ENCODE peak calls at places on chromosomes 4 and X, in nine cellular contexts. M, V, L, E, D, H, C, F and Y are unnamed samples.

GRCh38 chrX:102950908-102951866 is 14.1 kb downstream of the RAB40AL start:
- DNase-seq in M (no peak), V (peak; percentile 44), L (peak; percentile 54), E (peak; percentile 63), D (no peak), H (no peak), C (peak; percentile 13), F (no peak), Y (peak; percentile 21)

GRCh38 chr4:143381171-143382118 is 44.8 kb downstream of the GAB1 start:
- DNase-seq in M (peak; percentile 81), V (no peak), L (peak; percentile 92), E (peak; percentile 84), D (peak; percentile 93), H (peak; percentile 81), C (peak; percentile 61), F (peak; percentile 53), Y (peak; percentile 86)

GRCh38 chr4:142095886-142096605 is 459.7 kb downstream of the IL15 start:
- DNase-seq in M (no peak), V (no peak), L (peak; percentile 90), E (peak; percentile 96), D (peak; percentile 60), H (no peak), C (no peak), F (peak; percentile 65), Y (peak; percentile 83)

GRCh38 chr4:55549888-55550287 is 3.2 kb upstream of the CLOCK start:
- DNase-seq in M (no peak), V (no peak), L (peak; percentile 81), E (peak; percentile 89), D (no peak), H (no peak), C (no peak), F (no peak), Y (peak; percentile 26)

GRCh38 chr4:175306436-175306835 is 388.3 kb downstream of the ADAM29 start:
- DNase-seq in M (no peak), V (no peak), L (no peak), E (no peak), D (no peak), H (no peak), C (no peak), F (no peak), Y (no peak)

GRCh38 chr4:140219567-140219966 is 65.6 kb upstream of the MAML3 start:
- DNase-seq in M (no peak), V (no peak), L (no peak), E (no peak), D (no peak), H (no peak), C (no peak), F (no peak), Y (no peak)

GRCh38 chr4:7964890-7965662 is 25.4 kb upstream of the AFAP1 start:
- DNase-seq in M (peak; percentile 76), V (no peak), L (peak; percentile 58), E (peak; percentile 65), D (no peak), H (no peak), C (no peak), F (no peak), Y (no peak)

GRCh38 chr4:101348367-101348827 is 1.1 kb upstream of the PPP3CA start:
- DNase-seq in M (no peak), V (no peak), L (no peak), E (no peak), D (no peak), H (peak; percentile 51), C (no peak), F (no peak), Y (no peak)

GRCh38 chrX:39133971-39134370 is 332.7 kb downstream of the MID1IP1 start:
- DNase-seq in M (no peak), V (no peak), L (no peak), E (no peak), D (no peak), H (no peak), C (no peak), F (no peak), Y (no peak)

GRCh38 chrX:137342969-137343368 is 223.0 kb upstream of the ZIC3 start:
- DNase-seq in M (no peak), V (no peak), L (no peak), E (no peak), D (no peak), H (no peak), C (no peak), F (no peak), Y (no peak)

GRCh38 chr4:135927651-135928050 is 1604.6 kb downstream of the PCDH18 start:
- DNase-seq in M (no peak), V (no peak), L (peak; percentile 3), E (peak; percentile 63), D (no peak), H (no peak), C (no peak), F (no peak), Y (no peak)

GRCh38 chr4:156773648-156774357 is 197.8 kb downstream of the PDGFC start:
- DNase-seq in M (no peak), V (no peak), L (peak; percentile 43), E (peak; percentile 82), D (no peak), H (no peak), C (no peak), F (no peak), Y (no peak)

GRCh38 chr4:168724960-168725359 is 228.1 kb downstream of the PALLD start:
- DNase-seq in M (no peak), V (no peak), L (peak; percentile 58), E (no peak), D (no peak), H (no peak), C (no peak), F (no peak), Y (no peak)

GRCh38 chr4:3227878-3228675 is 20.9 kb upstream of the MSANTD1 start:
- DNase-seq in M (peak; percentile 40), V (no peak), L (no peak), E (peak; percentile 32), D (peak; percentile 73), H (no peak), C (no peak), F (no peak), Y (no peak)

GRCh38 chr4:98473046-98473445 is 185.4 kb downstream of the TSPAN5 start:
- DNase-seq in M (no peak), V (no peak), L (no peak), E (no peak), D (no peak), H (no peak), C (no peak), F (no peak), Y (no peak)

GRCh38 chr4:186554890-186555827 is at the start of gene MTNR1A:
- DNase-seq in M (no peak), V (no peak), L (peak; percentile 13), E (no peak), D (no peak), H (no peak), C (no peak), F (no peak), Y (no peak)

GRCh38 chr4:112085156-112086035 is 59.9 kb upstream of the FAM241A start:
- DNase-seq in M (no peak), V (no peak), L (peak; percentile 16), E (no peak), D (no peak), H (no peak), C (no peak), F (no peak), Y (no peak)

GRCh38 chr4:88674565-88674964 is 23.1 kb downstream of the NAP1L5 start:
- DNase-seq in M (no peak), V (no peak), L (no peak), E (peak; percentile 54), D (no peak), H (no peak), C (no peak), F (no peak), Y (no peak)

GRCh38 chr4:80036949-80037348 is 36.1 kb downstream of the ANTXR2 start:
- DNase-seq in M (no peak), V (no peak), L (peak; percentile 95), E (no peak), D (no peak), H (no peak), C (no peak), F (no peak), Y (peak; percentile 38)

GRCh38 chrX:69034451-69034850 is 130.8 kb downstream of the PJA1 start:
- DNase-seq in M (no peak), V (no peak), L (no peak), E (no peak), D (no peak), H (no peak), C (no peak), F (no peak), Y (no peak)

GRCh38 chrX:118272237-118272636 is 73.7 kb upstream of the WDR44 start:
- DNase-seq in M (no peak), V (no peak), L (peak; percentile 14), E (peak; percentile 44), D (no peak), H (no peak), C (no peak), F (no peak), Y (no peak)

GRCh38 chr4:185257694-185258093 is 48.3 kb downstream of the SNX25 start:
- DNase-seq in M (no peak), V (no peak), L (no peak), E (no peak), D (no peak), H (no peak), C (no peak), F (no peak), Y (no peak)

GRCh38 chrX:69080912-69081465 is 84.3 kb downstream of the PJA1 start:
- DNase-seq in M (peak; percentile 41), V (no peak), L (no peak), E (no peak), D (no peak), H (no peak), C (no peak), F (no peak), Y (no peak)

GRCh38 chr4:76233534-76233933 is 18.0 kb upstream of the FAM47E start:
- DNase-seq in M (no peak), V (no peak), L (peak; percentile 21), E (no peak), D (no peak), H (no peak), C (no peak), F (no peak), Y (no peak)

GRCh38 chr4:826508-827208 is 729 bp upstream of the CPLX1 start:
- DNase-seq in M (peak; percentile 46), V (no peak), L (peak; percentile 18), E (no peak), D (no peak), H (peak; percentile 44), C (no peak), F (no peak), Y (no peak)

GRCh38 chrX:149877636-149878035 is 3.3 kb upstream of the MAGEA8 start:
- DNase-seq in M (no peak), V (no peak), L (peak; percentile 9), E (peak; percentile 56), D (no peak), H (no peak), C (no peak), F (peak; percentile 14), Y (no peak)

GRCh38 chrX:150680974-150681373 is 12.2 kb upstream of the MTMR1 start:
- DNase-seq in M (no peak), V (no peak), L (peak; percentile 59), E (peak; percentile 39), D (no peak), H (no peak), C (no peak), F (no peak), Y (no peak)

GRCh38 chr4:47668810-47669408 is 169.0 kb downstream of the CORIN start:
- DNase-seq in M (no peak), V (no peak), L (peak; percentile 82), E (peak; percentile 66), D (no peak), H (no peak), C (no peak), F (peak; percentile 32), Y (peak; percentile 41)